ENCODE peak calls at places on chromosomes 11 and 22, in four cellular contexts. E is iris pigment epithelial cell, Y is G401, S is DMS153. B is an unnamed sample.

GRCh38 chr11:57476223-57476882 is 16.0 kb downstream of the RTN4RL2 start:
- DNase-seq in E (no peak), Y (no peak), S (no peak), B (no peak)

GRCh38 chr11:47127213-47127612 is 49.5 kb downstream of the ARFGAP2 start:
- DNase-seq in E (no peak), Y (no peak), S (peak; percentile 45), B (no peak)

GRCh38 chr11:72239849-72240460 is 4.0 kb downstream of the PHOX2A start:
- DNase-seq in E (peak; percentile 43), Y (no peak), S (no peak), B (no peak)

GRCh38 chr22:44395116-44396005 is 82.6 kb upstream of the SHISAL1 start:
- DNase-seq in E (no peak), Y (no peak), S (no peak), B (no peak)

GRCh38 chr11:47391077-47391583 is 12.8 kb upstream of the SPI1 start:
- DNase-seq in E (no peak), Y (no peak), S (no peak), B (peak; percentile 61)

GRCh38 chr11:130527648-130528300 is 79.3 kb downstream of the ADAMTS15 start:
- DNase-seq in E (peak; percentile 36), Y (no peak), S (no peak), B (peak; percentile 61)

GRCh38 chr22:39943366-39943765 is 16.8 kb upstream of the TMA7B start:
- DNase-seq in E (no peak), Y (no peak), S (peak; percentile 52), B (no peak)

GRCh38 chr11:86174101-86175046 is 70.2 kb upstream of the EED start:
- DNase-seq in E (peak; percentile 98), Y (no peak), S (no peak), B (no peak)

GRCh38 chr11:64007629-64008282 is 21.5 kb downstream of the OTUB1 start:
- DNase-seq in E (no peak), Y (peak; percentile 60), S (peak; percentile 20), B (no peak)

GRCh38 chr11:10920205-10920604 is 62.4 kb upstream of the ZBED5 start:
- DNase-seq in E (peak; percentile 92), Y (no peak), S (no peak), B (peak; percentile 94)

GRCh38 chr22:48923165-48923875 is 904.4 kb downstream of the BRD1 start:
- DNase-seq in E (no peak), Y (peak; percentile 80), S (peak; percentile 68), B (no peak)

GRCh38 chr11:66988238-66988637 is 13.1 kb downstream of the C11orf86 start:
- DNase-seq in E (no peak), Y (no peak), S (no peak), B (no peak)

GRCh38 chr22:28017859-28018258 is 98.8 kb upstream of the PITPNB start:
- DNase-seq in E (no peak), Y (no peak), S (no peak), B (no peak)

B was measured in NB4.